ENCODE peak calls at places on chromosomes 3 and 15, in six cellular contexts. T is uterus, G is memory B cell, J is mesothelial cell of epicardium, U is nucleus accumbens, Q is amniotic stem cell. I is an unnamed sample.

GRCh38 chr15:99983894-99984293 is 250.7 kb upstream of the LYSMD4 start:
- DNase-seq in T (no peak), G (no peak), J (no peak), U (no peak), Q (no peak), I (no peak)

GRCh38 chr3:193863657-193864323 is 270.8 kb downstream of the OPA1 start:
- DNase-seq in T (no peak), G (no peak), J (no peak), U (no peak), Q (no peak), I (no peak)

GRCh38 chr3:192570315-192570714 is 157.0 kb downstream of the FGF12 start:
- DNase-seq in T (no peak), G (no peak), J (no peak), U (no peak), Q (no peak), I (no peak)

GRCh38 chr15:56917652-56918045 is 795 bp upstream of the TCF12 start:
- DNase-seq in T (no peak), G (no peak), J (no peak), U (peak; percentile 44), Q (no peak), I (no peak)

GRCh38 chr15:99403597-99403996 is 152.3 kb downstream of the LRRC28 start:
- DNase-seq in T (no peak), G (no peak), J (no peak), U (no peak), Q (no peak), I (no peak)

GRCh38 chr15:69668963-69669362 is 216.3 kb downstream of the RPLP1 start:
- DNase-seq in T (no peak), G (no peak), J (no peak), U (no peak), Q (no peak), I (no peak)

GRCh38 chr3:126523745-126524428 is at the start of gene CHST13:
- DNase-seq in T (no peak), G (no peak), J (no peak), U (no peak), Q (no peak), I (no peak)

GRCh38 chr3:194485876-194486539 is 794 bp downstream of the ATP13A3 start:
- DNase-seq in T (peak; percentile 45), G (peak; percentile 60), J (peak; percentile 31), U (no peak), Q (no peak), I (peak; percentile 46)

GRCh38 chr15:91426412-91426811 is 326.4 kb downstream of the SV2B start:
- DNase-seq in T (no peak), G (no peak), J (no peak), U (no peak), Q (no peak), I (no peak)

GRCh38 chr15:80665151-80665550 is 30.0 kb upstream of the ABHD17C start:
- DNase-seq in T (no peak), G (no peak), J (no peak), U (no peak), Q (no peak), I (no peak)

GRCh38 chr15:35693887-35694286 is 147.9 kb upstream of the DPH6 start:
- DNase-seq in T (no peak), G (no peak), J (no peak), U (no peak), Q (no peak), I (no peak)

GRCh38 chr3:197908957-197909701 is 40.9 kb upstream of the RPL35A start:
- DNase-seq in T (no peak), G (no peak), J (no peak), U (no peak), Q (no peak), I (no peak)

GRCh38 chr3:50246517-50246954 is 10.5 kb downstream of the GNAI2 start:
- DNase-seq in T (peak; percentile 59), G (no peak), J (no peak), U (no peak), Q (peak; percentile 83), I (peak; percentile 78)

GRCh38 chr3:127157181-127157828 is 35.6 kb upstream of the PRR23E start:
- DNase-seq in T (no peak), G (no peak), J (no peak), U (no peak), Q (no peak), I (no peak)

GRCh38 chr3:160099855-160100254 is 111.2 kb downstream of the IL12A start:
- DNase-seq in T (no peak), G (no peak), J (no peak), U (no peak), Q (no peak), I (no peak)

GRCh38 chr3:132255041-132255745 is 62.0 kb upstream of the ACP3 start:
- DNase-seq in T (no peak), G (no peak), J (no peak), U (no peak), Q (peak; percentile 26), I (no peak)

GRCh38 chr3:105674437-105675065 is 194.3 kb downstream of the CBLB start:
- DNase-seq in T (no peak), G (no peak), J (no peak), U (no peak), Q (no peak), I (no peak)

I was measured in endothelial cell of umbilical vein.